ENCODE peak calls at places on chromosomes 2 and 18, in five cellular contexts. G, S, Q, L and I are unnamed samples.

GRCh38 chr18:31634331-31634713 is 42.6 kb downstream of the TTR start:
- DNase-seq in S (no peak), Q (no peak), L (no peak), G (peak), I (no peak)

GRCh38 chr2:17398770-17399169 is 119.5 kb downstream of the RAD51AP2 start:
- DNase-seq in Q (no peak), G (no peak), L (no peak), S (no peak), I (no peak)

GRCh38 chr2:20430461-20431302 is 16.2 kb upstream of the RHOB start:
- DNase-seq in L (no peak), Q (no peak), G (no peak), S (peak), I (no peak)

GRCh38 chr2:9720352-9721093 is 89.7 kb upstream of the YWHAQ start:
- DNase-seq in L (no peak), G (no peak), S (no peak), Q (no peak), I (no peak)

GRCh38 chr2:43212931-43213330 is 13.5 kb downstream of the ZFP36L2 start:
- DNase-seq in Q (no peak), G (no peak), S (no peak), L (no peak), I (no peak)

GRCh38 chr2:38508311-38509039 is 94.3 kb downstream of the HNRNPLL start:
- DNase-seq in G (peak), L (peak), Q (peak), S (peak), I (peak)

GRCh38 chr18:24212939-24213338 is 74.1 kb downstream of the CABYR start:
- DNase-seq in Q (no peak), S (no peak), L (no peak), G (no peak), I (no peak)

GRCh38 chr2:130797493-130798435 is 39.0 kb upstream of the ARHGEF4 start:
- DNase-seq in S (peak), L (peak), Q (peak), G (peak), I (peak)

GRCh38 chr2:187307606-187308005 is 140.4 kb downstream of the CALCRL start:
- DNase-seq in S (no peak), Q (no peak), G (no peak), L (no peak), I (no peak)

GRCh38 chr2:212677466-212677865 is 138.9 kb upstream of the ERBB4 start:
- DNase-seq in Q (no peak), L (no peak), G (no peak), S (no peak), I (no peak)

GRCh38 chr2:174023591-174024523 is 58.7 kb upstream of the SP3 start:
- DNase-seq in G (no peak), S (no peak), L (no peak), Q (peak), I (no peak)
- TF ChIP-seq POLR2AphosphoS5 in G (no peak), S (no peak), L (no peak), Q (no peak), I (no peak)

DNA sequence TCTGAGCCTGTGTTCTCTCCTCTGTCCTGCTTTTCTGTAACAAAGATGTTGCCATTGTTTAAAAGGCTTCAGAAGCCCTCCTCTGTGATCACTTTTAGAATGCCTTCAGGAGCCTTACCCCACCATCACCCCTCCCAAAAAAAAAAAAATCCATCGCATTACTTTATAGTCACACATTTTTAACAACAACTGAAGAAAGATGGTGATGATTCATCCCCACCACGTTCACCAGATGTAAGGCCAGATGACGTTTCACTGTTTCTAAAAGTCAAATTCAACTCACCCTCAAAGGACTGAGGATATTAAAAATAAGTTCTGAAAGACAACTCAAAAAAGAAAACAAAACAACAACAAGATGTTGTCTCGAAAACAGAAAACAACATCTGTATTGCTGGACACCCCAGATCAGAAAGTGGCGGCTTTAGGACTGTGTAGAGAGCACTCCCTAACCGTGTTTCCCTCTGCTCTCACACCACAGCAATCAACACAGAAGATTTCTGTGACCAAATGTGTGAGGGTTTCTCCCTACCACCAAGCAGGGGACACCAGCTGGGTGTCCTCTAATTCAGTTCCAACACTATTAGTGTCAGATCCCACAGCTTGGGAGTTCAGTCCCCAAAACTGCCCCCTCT is 61.9 kb upstream of the CREB1 start:
- DNase-seq in L (no peak), Q (no peak), G (peak), S (peak), I (no peak)
- TF ChIP-seq TAF1 in L (no peak), Q (no peak), G (no peak), S (no peak), I (no peak)

GRCh38 chr2:137969418-137969765 is 5.1 kb downstream of the HNMT start:
- DNase-seq in S (no peak), L (no peak), Q (no peak), G (no peak), I (no peak)
- TF ChIP-seq POLR2AphosphoS5 in S (no peak), L (no peak), Q (peak), G (no peak), I (no peak)

DNA sequence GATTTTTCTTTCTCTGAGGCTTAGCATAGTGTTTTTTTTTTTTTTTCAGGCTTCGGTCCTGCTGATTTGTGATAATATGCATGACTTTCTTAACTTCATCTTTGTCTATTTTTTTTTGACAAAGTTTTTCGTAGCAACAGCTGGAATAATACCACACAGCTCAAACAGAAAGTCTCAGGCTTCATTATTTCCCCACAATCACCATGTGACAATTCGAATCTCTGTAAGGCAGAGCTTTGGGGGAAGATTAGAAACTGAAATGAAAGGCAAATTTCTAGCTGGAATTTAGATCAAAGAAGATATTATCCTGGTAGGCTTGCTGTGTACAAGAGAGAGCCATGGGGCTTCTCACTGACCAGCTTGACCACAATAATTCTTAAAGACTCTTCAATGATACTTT is 12.3 kb upstream of the CD28 start:
- DNase-seq in Q (no peak), S (no peak), G (no peak), L (no peak), I (no peak)
- TF ChIP-seq TAF1 in Q (no peak), S (no peak), G (no peak), L (no peak), I (no peak)

GRCh38 chr2:54330226-54331094 is 74.4 kb upstream of the TSPYL6 start:
- DNase-seq in L (peak), Q (peak), G (peak), S (peak), I (peak)
- TF ChIP-seq POLR2AphosphoS5 in L (no peak), Q (peak), G (no peak), S (no peak), I (no peak)

GRCh38 chr2:190574169-190574568 is 39.6 kb upstream of the NEMP2 start:
- DNase-seq in Q (no peak), S (no peak), L (no peak), G (no peak), I (no peak)
- TF ChIP-seq TAF1 in Q (no peak), S (no peak), L (no peak), G (no peak), I (no peak)

DNA sequence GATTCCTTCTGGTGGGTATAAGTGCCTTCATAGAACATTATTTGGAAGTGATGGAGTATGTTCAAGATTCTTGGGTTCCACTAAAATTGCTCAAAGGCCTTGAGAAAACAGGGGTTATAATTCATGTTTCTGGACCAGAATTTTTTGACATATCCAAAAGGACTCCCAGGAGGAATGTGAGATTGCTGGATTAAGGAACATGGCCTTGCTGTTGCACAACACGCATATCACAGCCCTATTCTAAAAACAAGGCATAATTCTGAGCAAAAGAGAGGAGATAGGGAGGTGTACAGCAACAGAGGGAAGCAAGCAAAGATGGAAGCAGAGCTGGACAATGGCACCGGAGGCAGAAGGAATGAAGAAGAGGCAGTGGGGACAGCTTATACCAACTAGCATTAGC is 111.8 kb upstream of the TNP1 start:
- DNase-seq in G (no peak), S (no peak), Q (no peak), L (no peak), I (no peak)
- TF ChIP-seq POLR2AphosphoS5 in G (no peak), S (no peak), Q (no peak), L (no peak), I (no peak)

GRCh38 chr18:77115461-77115907 is 17.1 kb downstream of the MBP start:
- DNase-seq in L (no peak), Q (no peak), G (no peak), S (no peak), I (no peak)
- TF ChIP-seq TAF1 in L (no peak), Q (no peak), G (no peak), S (no peak), I (no peak)